ENCODE peak calls at places on chromosomes 3 and 15, in seven cellular contexts. M is breast epithelium; S is CD8-positive, alpha-beta T cell; A is endothelial cell of umbilical vein; F is MM.1S; V is tibial artery; H is substantia nigra. Y is an unnamed sample.

GRCh38 chr3:45684327-45684892 is 4.8 kb upstream of the SACM1L start:
- DNase-seq in A (no peak), H (no peak), F (no peak), V (no peak), M (no peak), S (no peak), Y (no peak)

GRCh38 chr15:96457852-96458251 is 127.4 kb downstream of the NR2F2 start:
- DNase-seq in F (no peak), H (no peak), V (no peak), M (no peak), A (no peak), S (no peak), Y (no peak)

GRCh38 chr3:59212128-59212764 is 162.4 kb upstream of the CFAP20DC start:
- DNase-seq in H (no peak), A (peak), S (no peak), V (no peak), M (no peak), F (peak), Y (no peak)

GRCh38 chr3:150547045-150547753 is 612 bp downstream of the EIF2A start:
- DNase-seq in H (no peak), M (no peak), A (no peak), V (no peak), F (no peak), S (no peak), Y (no peak)

GRCh38 chr3:30004481-30004880 is 601.9 kb upstream of the TGFBR2 start:
- DNase-seq in A (no peak), M (no peak), F (no peak), H (no peak), S (no peak), V (no peak), Y (no peak)

GRCh38 chr3:149701206-149701976 is 43.6 kb upstream of the WWTR1 start:
- DNase-seq in S (no peak), V (no peak), F (no peak), M (no peak), H (no peak), A (no peak), Y (no peak)

GRCh38 chr3:142898346-142899213 is 9.7 kb upstream of the PCOLCE2 start:
- DNase-seq in A (no peak), V (no peak), F (no peak), S (no peak), M (no peak), H (no peak), Y (no peak)

GRCh38 chr15:86571873-86572272 is 492.2 kb downstream of the AGBL1 start:
- DNase-seq in M (no peak), F (no peak), A (no peak), H (no peak), V (no peak), S (no peak), Y (no peak)

GRCh38 chr15:35479423-35479822 is 66.5 kb downstream of the DPH6 start:
- DNase-seq in V (no peak), M (no peak), A (no peak), S (no peak), F (no peak), H (no peak), Y (no peak)

GRCh38 chr15:70269991-70270751 is 172.5 kb upstream of the TLE3 start:
- DNase-seq in A (peak), M (no peak), H (no peak), F (no peak), V (peak), S (no peak), Y (no peak)

GRCh38 chr3:17188378-17188777 is 303.6 kb downstream of the PLCL2 start:
- DNase-seq in A (no peak), F (no peak), V (no peak), S (no peak), M (no peak), H (no peak), Y (no peak)

GRCh38 chr15:97904196-97904572 is 56.3 kb upstream of the ARRDC4 start:
- DNase-seq in S (no peak), M (peak), F (peak), V (peak), A (peak), H (no peak), Y (no peak)

GRCh38 chr15:84079885-84080777 is 155.4 kb upstream of the GOLGA6L4 start:
- DNase-seq in A (no peak), F (peak), H (no peak), V (peak), M (no peak), S (peak), Y (peak)

GRCh38 chr3:97914390-97914789 is 57.8 kb downstream of the RIOX2 start:
- DNase-seq in V (no peak), H (no peak), A (peak), M (no peak), S (no peak), F (no peak), Y (no peak)

GRCh38 chr3:187027531-187027936 is 97.2 kb downstream of the ST6GAL1 start:
- DNase-seq in S (peak), F (no peak), H (no peak), A (no peak), V (no peak), M (no peak), Y (no peak)

GRCh38 chr3:15797600-15798303 is at the start of gene ANKRD28:
- DNase-seq in A (peak), V (no peak), M (no peak), S (no peak), F (peak), H (no peak), Y (no peak)

GRCh38 chr15:68186671-68187397 is 18.3 kb downstream of the CALML4 start:
- DNase-seq in V (no peak), M (no peak), H (no peak), A (no peak), F (no peak), S (no peak), Y (no peak)

GRCh38 chr3:87276484-87276883 is at the start of gene POU1F1:
- DNase-seq in M (no peak), F (no peak), H (no peak), S (no peak), A (no peak), V (no peak), Y (no peak)

GRCh38 chr3:131762981-131763380 is 260.2 kb upstream of the MRPL3 start:
- DNase-seq in H (no peak), F (no peak), A (no peak), S (no peak), V (no peak), M (no peak), Y (no peak)

GRCh38 chr3:172125963-172126403 is 86.6 kb downstream of the FNDC3B start:
- DNase-seq in M (no peak), F (no peak), V (peak), S (no peak), H (no peak), A (peak), Y (no peak)

GRCh38 chr3:188385295-188385694 is 231.3 kb downstream of the LPP start:
- DNase-seq in H (no peak), V (no peak), F (no peak), M (no peak), S (no peak), A (no peak), Y (no peak)
- H3K27ac ChIP-seq in H (no peak), V (no peak), F (no peak), M (no peak), S (no peak), A (peak), Y (peak)

GRCh38 chr3:156694536-156694935 is 20.1 kb downstream of the TIPARP start:
- DNase-seq in M (no peak), A (no peak), F (no peak), S (no peak), V (no peak), H (no peak), Y (no peak)
- H3K27ac ChIP-seq in M (no peak), A (peak), F (no peak), S (no peak), V (no peak), H (no peak), Y (no peak)

GRCh38 chr3:194404365-194405140 is 5.5 kb upstream of the GP5 start:
- DNase-seq in A (peak), M (no peak), S (no peak), V (no peak), F (peak), H (no peak), Y (no peak)
- H3K27ac ChIP-seq in A (no peak), M (no peak), S (no peak), V (no peak), F (no peak), H (no peak), Y (no peak)

GRCh38 chr15:62994975-62995730 is 47.4 kb upstream of the TPM1 start:
- DNase-seq in V (no peak), M (no peak), S (no peak), F (no peak), H (no peak), A (no peak), Y (no peak)
- H3K27ac ChIP-seq in V (peak), M (no peak), S (no peak), F (no peak), H (no peak), A (no peak), Y (peak)

GRCh38 chr3:28612232-28612631 is 263.6 kb upstream of the AZI2 start:
- DNase-seq in F (no peak), S (no peak), H (no peak), V (no peak), M (no peak), A (no peak), Y (no peak)
- H3K27ac ChIP-seq in F (no peak), S (no peak), H (no peak), V (no peak), M (no peak), A (no peak), Y (no peak)

GRCh38 chr3:53026423-53027162 is 19.3 kb downstream of the SFMBT1 start:
- DNase-seq in F (no peak), M (no peak), H (no peak), S (no peak), V (no peak), A (no peak), Y (no peak)
- H3K27ac ChIP-seq in F (no peak), M (no peak), H (no peak), S (no peak), V (no peak), A (no peak), Y (no peak)

Y was measured in ascending aorta.